ENCODE peak calls at places on chromosomes 7 and 10, in four cellular contexts. C is kidney, J is HepG2, K is endothelial cell. H is an unnamed sample.

GRCh38 chr7:31850066-31850465 is 163.1 kb downstream of the PPP1R17 start:
- DNase-seq in C (no peak), J (no peak), K (no peak), H (no peak)

GRCh38 chr7:125661677-125662076 is 732.1 kb upstream of the POT1 start:
- DNase-seq in C (no peak), J (no peak), K (peak; percentile 20), H (no peak)

GRCh38 chr10:21159669-21160068 is 262.6 kb upstream of the NEBL start:
- DNase-seq in C (no peak), J (no peak), K (no peak), H (no peak)

GRCh38 chr10:21509391-21510217 is 15.9 kb downstream of the SKIDA1 start:
- DNase-seq in C (no peak), J (no peak), K (no peak), H (no peak)

GRCh38 chr7:69002416-69002815 is 595.9 kb upstream of the AUTS2 start:
- DNase-seq in C (no peak), J (no peak), K (no peak), H (no peak)

GRCh38 chr7:81887098-81887497 is 117.3 kb upstream of the HGF start:
- DNase-seq in C (no peak), J (no peak), K (no peak), H (no peak)

GRCh38 chr7:94357076-94357475 is 37.6 kb upstream of the COL1A2 start:
- DNase-seq in C (no peak), J (no peak), K (no peak), H (no peak)

GRCh38 chr7:1662101-1662500 is 8.0 kb upstream of the ELFN1 start:
- DNase-seq in C (peak; percentile 39), J (peak; percentile 14), K (no peak), H (no peak)

GRCh38 chr7:114370177-114370576 is 44.4 kb upstream of the FOXP2 start:
- DNase-seq in C (no peak), J (no peak), K (no peak), H (no peak)

GRCh38 chr10:8043569-8044306 is 10.8 kb upstream of the GATA3 start:
- DNase-seq in C (peak; percentile 52), J (no peak), K (peak; percentile 37), H (peak; percentile 59)

GRCh38 chr7:150339369-150339768 is 2.1 kb downstream of the RARRES2 start:
- DNase-seq in C (no peak), J (no peak), K (no peak), H (no peak)

GRCh38 chr10:58951750-58952149 is 224.7 kb upstream of the PHYHIPL start:
- DNase-seq in C (no peak), J (no peak), K (no peak), H (no peak)

GRCh38 chr10:126387931-126388911 is at the start of gene ADAM12:
- DNase-seq in C (peak; percentile 83), J (no peak), K (peak; percentile 43), H (peak; percentile 13)

GRCh38 chr10:44963772-44964633 is 4.4 kb downstream of the RASSF4 start:
- DNase-seq in C (peak; percentile 96), J (peak; percentile 85), K (no peak), H (no peak)

GRCh38 chr10:63431962-63432797 is 33.6 kb downstream of the JMJD1C start:
- DNase-seq in C (no peak), J (no peak), K (no peak), H (peak; percentile 39)

GRCh38 chr7:117739085-117739484 is 134.2 kb downstream of the CTTNBP2 start:
- DNase-seq in C (no peak), J (no peak), K (no peak), H (no peak)

GRCh38 chr10:62268399-62269076 is at the start of gene RTKN2:
- DNase-seq in C (peak; percentile 92), J (peak; percentile 90), K (peak; percentile 95), H (peak; percentile 72)

GRCh38 chr7:25371972-25372371 is 143.7 kb upstream of the NPVF start:
- DNase-seq in C (no peak), J (no peak), K (no peak), H (no peak)
- TF ChIP-seq CTCF in C (no peak), J (no peak), K (no peak), H (no peak)

GRCh38 chr7:35498416-35498815 is 196.5 kb downstream of the HERPUD2 start:
- DNase-seq in C (no peak), J (no peak), K (no peak), H (no peak)
- TF ChIP-seq CTCF in C (no peak), J (no peak), K (no peak), H (no peak)

GRCh38 chr10:78231930-78232329 is 198.3 kb downstream of the RPS24 start:
- DNase-seq in C (no peak), J (peak; percentile 13), K (no peak), H (no peak)
- TF ChIP-seq CTCF in C (no peak), J (peak; percentile 14), K (no peak), H (no peak)

DNA sequence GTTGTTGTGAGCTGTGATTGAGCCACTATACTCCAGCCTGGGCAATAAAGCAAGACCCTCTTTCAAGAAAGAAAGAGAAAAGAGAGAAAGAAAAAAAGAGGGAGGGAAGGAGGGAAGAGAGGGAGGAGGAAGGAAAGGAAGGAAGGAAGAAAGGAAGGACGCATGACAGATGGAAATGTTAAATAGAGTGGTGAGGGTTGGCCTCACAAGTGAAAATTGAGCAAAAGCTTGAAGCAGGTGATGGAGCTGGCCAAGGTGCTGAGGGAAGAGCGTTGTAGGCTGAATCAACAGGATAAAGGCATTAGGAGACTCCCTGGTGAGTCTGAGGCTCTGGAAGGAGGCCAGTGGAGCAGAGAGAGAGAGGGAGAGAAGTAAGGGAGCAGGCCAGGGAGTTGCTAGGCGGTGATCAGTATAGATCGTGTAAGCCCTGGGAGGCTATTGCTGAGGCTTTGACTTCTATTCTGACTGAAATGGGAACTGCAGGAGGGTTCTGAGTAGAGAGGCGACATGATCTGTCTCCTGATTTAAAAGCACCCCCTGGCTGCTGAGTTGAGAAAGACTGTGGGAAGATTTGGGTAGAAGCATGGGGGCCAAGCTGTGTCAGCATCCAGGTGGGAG is 26.5 kb upstream of the TMEM248 start:
- DNase-seq in C (no peak), J (no peak), K (peak; percentile 18), H (no peak)
- TF ChIP-seq CTCF in C (no peak), J (no peak), K (no peak), H (no peak)

DNA sequence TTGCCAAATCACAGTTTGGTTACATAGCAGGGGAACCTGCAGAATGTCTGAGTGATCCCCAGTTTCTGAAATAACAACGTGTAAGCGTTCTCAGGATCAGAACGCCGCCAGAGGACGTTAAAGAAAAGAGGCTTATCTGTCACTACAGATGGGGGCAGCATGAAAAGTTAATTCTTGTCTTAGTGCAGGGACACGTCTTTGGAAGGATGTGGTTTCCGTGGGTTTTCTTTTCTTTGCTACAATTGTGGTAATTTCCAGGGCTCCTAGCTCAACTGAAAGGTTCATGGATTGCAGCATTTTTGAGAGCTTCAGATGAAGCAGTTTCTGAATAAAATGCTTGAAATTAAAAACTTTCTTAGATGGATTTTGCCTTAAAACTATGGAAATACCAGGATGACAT is 106.6 kb downstream of the PRKCQ start:
- DNase-seq in C (no peak), J (no peak), K (peak; percentile 7), H (peak; percentile 77)
- TF ChIP-seq CTCF in C (no peak), J (no peak), K (no peak), H (peak; percentile 36)

DNA sequence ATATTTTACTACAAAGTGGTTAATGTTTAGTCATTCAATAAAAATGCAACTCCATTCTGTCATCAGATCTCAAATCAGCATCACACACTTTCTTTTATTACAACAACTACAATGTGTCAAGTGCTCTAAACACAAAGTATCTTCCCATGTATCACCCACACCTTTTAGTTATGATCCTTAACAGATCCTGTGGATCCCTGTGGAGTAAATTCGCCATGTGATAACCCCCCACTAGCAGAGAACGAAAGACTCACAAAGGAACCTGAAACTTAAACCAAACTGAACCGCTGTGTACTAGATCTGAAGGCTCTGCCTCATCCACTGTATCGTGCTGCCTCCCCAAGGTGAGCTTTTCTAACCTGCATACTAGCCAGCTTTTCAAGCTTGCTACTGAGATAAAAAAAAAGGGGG is 1.8 kb downstream of the DPY19L1 start:
- DNase-seq in C (no peak), J (peak; percentile 21), K (no peak), H (peak; percentile 44)
- TF ChIP-seq CTCF in C (peak; percentile 18), J (peak; percentile 66), K (no peak), H (no peak)

GRCh38 chr7:140348161-140348849 is 50.0 kb downstream of the SLC37A3 start:
- DNase-seq in C (no peak), J (no peak), K (no peak), H (no peak)

GRCh38 chr7:140345426-140345825 is 52.9 kb downstream of the SLC37A3 start:
- DNase-seq in C (no peak), J (no peak), K (no peak), H (no peak)

GRCh38 chr7:140347218-140347617 is 51.1 kb downstream of the SLC37A3 start:
- DNase-seq in C (no peak), J (no peak), K (no peak), H (no peak)

DNA sequence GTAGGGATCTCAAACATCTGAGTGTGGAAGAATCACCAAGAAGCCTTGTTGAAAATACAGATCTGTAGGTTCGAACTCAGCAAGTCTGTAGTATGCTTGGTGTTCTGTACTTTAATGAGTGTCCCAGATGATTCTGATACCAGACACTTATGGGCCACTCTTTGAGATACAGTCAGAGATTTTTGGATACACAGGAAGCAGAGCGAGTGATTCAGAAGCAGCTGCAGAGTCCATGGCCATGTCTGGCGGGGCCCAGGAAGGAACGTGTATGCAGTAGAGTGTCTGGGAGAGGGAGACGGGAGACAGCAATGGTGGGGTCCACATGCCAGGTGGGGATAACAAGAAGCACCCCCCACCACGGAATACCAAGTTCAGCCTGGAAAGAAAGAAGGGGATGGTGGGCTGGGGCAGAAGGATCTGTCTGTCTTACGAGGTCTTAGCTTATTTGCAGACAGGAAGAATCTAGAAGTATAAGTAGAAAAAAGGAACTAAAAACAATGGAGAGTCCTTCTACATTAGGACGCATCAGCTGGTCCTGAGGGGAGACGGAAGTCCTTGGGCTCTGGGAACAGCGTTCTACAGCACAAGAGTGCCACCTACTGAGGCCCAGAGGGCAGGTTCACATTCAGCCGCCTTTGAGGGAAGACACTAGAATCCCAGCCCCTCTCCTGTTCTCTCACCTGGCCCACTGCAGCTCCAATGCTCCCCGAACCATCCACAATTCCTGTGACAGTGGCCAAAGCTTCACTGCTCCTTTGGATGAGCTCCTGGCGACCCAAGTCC is 55.4 kb downstream of the SLC37A3 start:
- DNase-seq in C (no peak), J (peak; percentile 29), K (peak; percentile 32), H (peak; percentile 13)
- TF ChIP-seq CTCF in C (peak; percentile 48), J (peak; percentile 85), K (no peak), H (peak; percentile 34)

GRCh38 chr10:19935106-19935505 is 118.9 kb downstream of the PLXDC2 start:
- DNase-seq in C (no peak), J (no peak), K (no peak), H (no peak)
- TF ChIP-seq CTCF in C (no peak), J (no peak), K (no peak), H (no peak)

GRCh38 chr10:50393784-50394183 is 142.5 kb upstream of the ASAH2 start:
- DNase-seq in C (no peak), J (peak; percentile 87), K (no peak), H (no peak)
- TF ChIP-seq CTCF in C (no peak), J (no peak), K (no peak), H (no peak)

GRCh38 chr7:54877683-54878082 is 118.7 kb upstream of the SEC61G start:
- DNase-seq in C (no peak), J (peak; percentile 24), K (no peak), H (no peak)
- TF ChIP-seq CTCF in C (peak; percentile 41), J (peak; percentile 57), K (no peak), H (no peak)

H was measured in activated CD8-positive, alpha-beta T cell treated with anti-CD3 and anti-CD28 coated beads for 36 hours.